ENCODE peak calls at places on chromosomes 2 and 18, in five cellular contexts. One of them, this sample, is unnamed.

GRCh38 chr18:36153203-36153602 is 23.5 kb downstream of the ELP2 start:
- DNase-seq in NCI-H460: no peak
- DNase-seq in HT1080: peak
- DNase-seq in stimulated activated CD4-positive, alpha-beta T cell treated with anti-CD3 and anti-CD28 coated beads, Interleukin-12 subunit alpha, Interleukin-12 subunit beta, amount 100 ng/mL, for 4 hours: no peak
- DNase-seq in C1 segment of cervical spinal cord: no peak
- DNase-seq in this sample: no peak

GRCh38 chr2:195318440-195319111 is 338.4 kb upstream of the SLC39A10 start:
- DNase-seq in NCI-H460: peak
- DNase-seq in HT1080: peak
- DNase-seq in stimulated activated CD4-positive, alpha-beta T cell treated with anti-CD3 and anti-CD28 coated beads, Interleukin-12 subunit alpha, Interleukin-12 subunit beta, amount 100 ng/mL, for 4 hours: peak
- DNase-seq in C1 segment of cervical spinal cord: no peak
- DNase-seq in this sample: peak

GRCh38 chr18:57789105-57789504 is 14.0 kb downstream of the ATP8B1 start:
- DNase-seq in NCI-H460: no peak
- DNase-seq in HT1080: no peak
- DNase-seq in stimulated activated CD4-positive, alpha-beta T cell treated with anti-CD3 and anti-CD28 coated beads, Interleukin-12 subunit alpha, Interleukin-12 subunit beta, amount 100 ng/mL, for 4 hours: no peak
- DNase-seq in C1 segment of cervical spinal cord: no peak
- DNase-seq in this sample: peak

GRCh38 chr2:163281717-163282116 is 443.1 kb upstream of the KCNH7 start:
- DNase-seq in NCI-H460: no peak
- DNase-seq in HT1080: no peak
- DNase-seq in stimulated activated CD4-positive, alpha-beta T cell treated with anti-CD3 and anti-CD28 coated beads, Interleukin-12 subunit alpha, Interleukin-12 subunit beta, amount 100 ng/mL, for 4 hours: no peak
- DNase-seq in C1 segment of cervical spinal cord: no peak
- DNase-seq in this sample: no peak

GRCh38 chr2:24083567-24084385 is 858 bp downstream of the TP53I3 start:
- DNase-seq in NCI-H460: peak
- DNase-seq in HT1080: peak
- DNase-seq in stimulated activated CD4-positive, alpha-beta T cell treated with anti-CD3 and anti-CD28 coated beads, Interleukin-12 subunit alpha, Interleukin-12 subunit beta, amount 100 ng/mL, for 4 hours: no peak
- DNase-seq in C1 segment of cervical spinal cord: peak
- DNase-seq in this sample: peak

GRCh38 chr2:9423922-9424272 is 443 bp downstream of the CPSF3 start:
- DNase-seq in NCI-H460: no peak
- DNase-seq in HT1080: no peak
- DNase-seq in stimulated activated CD4-positive, alpha-beta T cell treated with anti-CD3 and anti-CD28 coated beads, Interleukin-12 subunit alpha, Interleukin-12 subunit beta, amount 100 ng/mL, for 4 hours: peak
- DNase-seq in C1 segment of cervical spinal cord: no peak
- DNase-seq in this sample: no peak

GRCh38 chr2:43217228-43218220 is 8.9 kb downstream of the ZFP36L2 start:
- DNase-seq in NCI-H460: no peak
- DNase-seq in HT1080: no peak
- DNase-seq in stimulated activated CD4-positive, alpha-beta T cell treated with anti-CD3 and anti-CD28 coated beads, Interleukin-12 subunit alpha, Interleukin-12 subunit beta, amount 100 ng/mL, for 4 hours: no peak
- DNase-seq in C1 segment of cervical spinal cord: no peak
- DNase-seq in this sample: no peak

GRCh38 chr18:79569720-79570119 is 109.9 kb upstream of the CTDP1 start:
- DNase-seq in NCI-H460: no peak
- DNase-seq in HT1080: no peak
- DNase-seq in stimulated activated CD4-positive, alpha-beta T cell treated with anti-CD3 and anti-CD28 coated beads, Interleukin-12 subunit alpha, Interleukin-12 subunit beta, amount 100 ng/mL, for 4 hours: no peak
- DNase-seq in C1 segment of cervical spinal cord: no peak
- DNase-seq in this sample: no peak

GRCh38 chr2:176656055-176656775 is 387.0 kb downstream of the MTX2 start:
- DNase-seq in NCI-H460: no peak
- DNase-seq in HT1080: no peak
- DNase-seq in stimulated activated CD4-positive, alpha-beta T cell treated with anti-CD3 and anti-CD28 coated beads, Interleukin-12 subunit alpha, Interleukin-12 subunit beta, amount 100 ng/mL, for 4 hours: no peak
- DNase-seq in C1 segment of cervical spinal cord: no peak
- DNase-seq in this sample: no peak

GRCh38 chr2:71069376-71069775 is 928 bp downstream of the NAGK start:
- DNase-seq in NCI-H460: no peak
- DNase-seq in HT1080: no peak
- DNase-seq in stimulated activated CD4-positive, alpha-beta T cell treated with anti-CD3 and anti-CD28 coated beads, Interleukin-12 subunit alpha, Interleukin-12 subunit beta, amount 100 ng/mL, for 4 hours: no peak
- DNase-seq in C1 segment of cervical spinal cord: no peak
- DNase-seq in this sample: peak

GRCh38 chr2:55966431-55967118 is 43.0 kb upstream of the EFEMP1 start:
- DNase-seq in NCI-H460: no peak
- DNase-seq in HT1080: no peak
- DNase-seq in stimulated activated CD4-positive, alpha-beta T cell treated with anti-CD3 and anti-CD28 coated beads, Interleukin-12 subunit alpha, Interleukin-12 subunit beta, amount 100 ng/mL, for 4 hours: no peak
- DNase-seq in C1 segment of cervical spinal cord: peak
- DNase-seq in this sample: no peak

GRCh38 chr2:200856806-200857205 is 7.7 kb downstream of the CLK1 start:
- DNase-seq in NCI-H460: no peak
- DNase-seq in HT1080: no peak
- DNase-seq in stimulated activated CD4-positive, alpha-beta T cell treated with anti-CD3 and anti-CD28 coated beads, Interleukin-12 subunit alpha, Interleukin-12 subunit beta, amount 100 ng/mL, for 4 hours: no peak
- DNase-seq in C1 segment of cervical spinal cord: no peak
- DNase-seq in this sample: no peak

GRCh38 chr2:152284398-152284797 is 50.6 kb upstream of the FMNL2 start:
- DNase-seq in NCI-H460: no peak
- DNase-seq in HT1080: peak
- DNase-seq in stimulated activated CD4-positive, alpha-beta T cell treated with anti-CD3 and anti-CD28 coated beads, Interleukin-12 subunit alpha, Interleukin-12 subunit beta, amount 100 ng/mL, for 4 hours: no peak
- DNase-seq in C1 segment of cervical spinal cord: no peak
- DNase-seq in this sample: no peak

GRCh38 chr18:79203017-79203605 is 133.9 kb downstream of the ATP9B start:
- DNase-seq in NCI-H460: no peak
- DNase-seq in HT1080: peak
- DNase-seq in stimulated activated CD4-positive, alpha-beta T cell treated with anti-CD3 and anti-CD28 coated beads, Interleukin-12 subunit alpha, Interleukin-12 subunit beta, amount 100 ng/mL, for 4 hours: peak
- DNase-seq in C1 segment of cervical spinal cord: no peak
- DNase-seq in this sample: peak

GRCh38 chr18:59769105-59769865 is 72.1 kb upstream of the CCBE1 start:
- DNase-seq in NCI-H460: no peak
- DNase-seq in HT1080: no peak
- DNase-seq in stimulated activated CD4-positive, alpha-beta T cell treated with anti-CD3 and anti-CD28 coated beads, Interleukin-12 subunit alpha, Interleukin-12 subunit beta, amount 100 ng/mL, for 4 hours: no peak
- DNase-seq in C1 segment of cervical spinal cord: no peak
- DNase-seq in this sample: peak

GRCh38 chr2:88826399-88826798 is 134.9 kb downstream of the RPIA start:
- DNase-seq in NCI-H460: no peak
- DNase-seq in HT1080: no peak
- DNase-seq in stimulated activated CD4-positive, alpha-beta T cell treated with anti-CD3 and anti-CD28 coated beads, Interleukin-12 subunit alpha, Interleukin-12 subunit beta, amount 100 ng/mL, for 4 hours: no peak
- DNase-seq in C1 segment of cervical spinal cord: no peak
- DNase-seq in this sample: no peak

GRCh38 chr2:233081731-233082221 is 21.6 kb downstream of the INPP5D start:
- DNase-seq in NCI-H460: no peak
- DNase-seq in HT1080: no peak
- DNase-seq in stimulated activated CD4-positive, alpha-beta T cell treated with anti-CD3 and anti-CD28 coated beads, Interleukin-12 subunit alpha, Interleukin-12 subunit beta, amount 100 ng/mL, for 4 hours: no peak
- DNase-seq in C1 segment of cervical spinal cord: no peak
- DNase-seq in this sample: no peak

GRCh38 chr18:60693426-60693825 is 320.9 kb upstream of the MC4R start:
- DNase-seq in NCI-H460: no peak
- DNase-seq in HT1080: peak
- DNase-seq in stimulated activated CD4-positive, alpha-beta T cell treated with anti-CD3 and anti-CD28 coated beads, Interleukin-12 subunit alpha, Interleukin-12 subunit beta, amount 100 ng/mL, for 4 hours: no peak
- DNase-seq in C1 segment of cervical spinal cord: no peak
- DNase-seq in this sample: peak

GRCh38 chr2:130150181-130151144 is 5.6 kb upstream of the CCDC74B start:
- DNase-seq in NCI-H460: no peak
- DNase-seq in HT1080: no peak
- DNase-seq in stimulated activated CD4-positive, alpha-beta T cell treated with anti-CD3 and anti-CD28 coated beads, Interleukin-12 subunit alpha, Interleukin-12 subunit beta, amount 100 ng/mL, for 4 hours: no peak
- DNase-seq in C1 segment of cervical spinal cord: no peak
- DNase-seq in this sample: no peak

GRCh38 chr2:71576541-71576940 is 123.2 kb downstream of the DYSF start:
- DNase-seq in NCI-H460: no peak
- DNase-seq in HT1080: no peak
- DNase-seq in stimulated activated CD4-positive, alpha-beta T cell treated with anti-CD3 and anti-CD28 coated beads, Interleukin-12 subunit alpha, Interleukin-12 subunit beta, amount 100 ng/mL, for 4 hours: no peak
- DNase-seq in C1 segment of cervical spinal cord: peak
- DNase-seq in this sample: no peak

GRCh38 chr18:53944721-53945120 is 279.7 kb downstream of the MBD2 start:
- DNase-seq in NCI-H460: no peak
- DNase-seq in HT1080: no peak
- DNase-seq in stimulated activated CD4-positive, alpha-beta T cell treated with anti-CD3 and anti-CD28 coated beads, Interleukin-12 subunit alpha, Interleukin-12 subunit beta, amount 100 ng/mL, for 4 hours: no peak
- DNase-seq in C1 segment of cervical spinal cord: no peak
- DNase-seq in this sample: no peak

GRCh38 chr2:33177627-33178026 is 230.9 kb downstream of the LTBP1 start:
- DNase-seq in NCI-H460: no peak
- DNase-seq in HT1080: no peak
- DNase-seq in stimulated activated CD4-positive, alpha-beta T cell treated with anti-CD3 and anti-CD28 coated beads, Interleukin-12 subunit alpha, Interleukin-12 subunit beta, amount 100 ng/mL, for 4 hours: no peak
- DNase-seq in C1 segment of cervical spinal cord: no peak
- DNase-seq in this sample: no peak

GRCh38 chr2:196601430-196602306 is 37.8 kb upstream of the CCDC150 start:
- DNase-seq in NCI-H460: peak
- DNase-seq in HT1080: peak
- DNase-seq in stimulated activated CD4-positive, alpha-beta T cell treated with anti-CD3 and anti-CD28 coated beads, Interleukin-12 subunit alpha, Interleukin-12 subunit beta, amount 100 ng/mL, for 4 hours: no peak
- DNase-seq in C1 segment of cervical spinal cord: no peak
- DNase-seq in this sample: peak

GRCh38 chr2:46749042-46749461 is 166.6 kb downstream of the MCFD2 start:
- DNase-seq in NCI-H460: peak
- DNase-seq in HT1080: peak
- DNase-seq in stimulated activated CD4-positive, alpha-beta T cell treated with anti-CD3 and anti-CD28 coated beads, Interleukin-12 subunit alpha, Interleukin-12 subunit beta, amount 100 ng/mL, for 4 hours: no peak
- DNase-seq in C1 segment of cervical spinal cord: no peak
- DNase-seq in this sample: peak

GRCh38 chr2:121360566-121361300 is 75.7 kb upstream of the TFCP2L1 start:
- DNase-seq in NCI-H460: peak
- DNase-seq in HT1080: peak
- DNase-seq in stimulated activated CD4-positive, alpha-beta T cell treated with anti-CD3 and anti-CD28 coated beads, Interleukin-12 subunit alpha, Interleukin-12 subunit beta, amount 100 ng/mL, for 4 hours: no peak
- DNase-seq in C1 segment of cervical spinal cord: no peak
- DNase-seq in this sample: peak

GRCh38 chr2:157302492-157303099 is 23.0 kb downstream of the ERMN start:
- DNase-seq in NCI-H460: peak
- DNase-seq in HT1080: peak
- DNase-seq in stimulated activated CD4-positive, alpha-beta T cell treated with anti-CD3 and anti-CD28 coated beads, Interleukin-12 subunit alpha, Interleukin-12 subunit beta, amount 100 ng/mL, for 4 hours: no peak
- DNase-seq in C1 segment of cervical spinal cord: no peak
- DNase-seq in this sample: peak

GRCh38 chr2:237097911-237098702 is 12.4 kb downstream of the COPS8 start:
- DNase-seq in NCI-H460: no peak
- DNase-seq in HT1080: peak
- DNase-seq in stimulated activated CD4-positive, alpha-beta T cell treated with anti-CD3 and anti-CD28 coated beads, Interleukin-12 subunit alpha, Interleukin-12 subunit beta, amount 100 ng/mL, for 4 hours: no peak
- DNase-seq in C1 segment of cervical spinal cord: no peak
- DNase-seq in this sample: peak